ENCODE peak calls at places on chromosomes 2 and 18, in seven cellular contexts. Q is stomach, S is AG09309, X is coronary artery, M is cardiac muscle cell, K is brain microvascular endothelial cell, B is tibial nerve. D is an unnamed sample.

GRCh38 chr2:171811229-171811628 is 82.8 kb downstream of the SLC25A12 start:
- DNase-seq in K (no peak), M (peak; percentile 61), Q (no peak), X (no peak), S (no peak), B (no peak), D (no peak)

GRCh38 chr2:179677148-179677688 is 184.2 kb downstream of the ZNF385B start:
- DNase-seq in K (no peak), X (no peak), S (peak; percentile 40), M (no peak), B (no peak), Q (no peak), D (no peak)

GRCh38 chr2:94872088-94872618 is 923 bp downstream of the TEKT4 start:
- DNase-seq in B (no peak), Q (no peak), X (no peak), S (no peak), M (no peak), K (no peak), D (no peak)

GRCh38 chr2:216698291-216698690 is 2.9 kb upstream of the IGFBP5 start:
- DNase-seq in S (no peak), X (no peak), M (no peak), K (no peak), Q (no peak), B (no peak), D (no peak)

GRCh38 chr2:27765621-27766286 is 5.8 kb upstream of the MRPL33 start:
- DNase-seq in S (no peak), X (no peak), M (peak; percentile 83), B (no peak), Q (peak; percentile 81), K (no peak), D (peak; percentile 33)

GRCh38 chr2:197453914-197454398 is 604 bp downstream of the COQ10B start:
- DNase-seq in S (peak; percentile 80), X (no peak), B (peak; percentile 64), Q (peak; percentile 70), K (no peak), M (no peak), D (no peak)

GRCh38 chr2:46050027-46050426 is 247.2 kb upstream of the EPAS1 start:
- DNase-seq in K (no peak), B (no peak), X (no peak), Q (peak; percentile 56), S (no peak), M (no peak), D (no peak)

GRCh38 chr2:145685323-145686050 is 1165.6 kb upstream of the ZEB2 start:
- DNase-seq in Q (no peak), S (peak; percentile 24), K (no peak), M (peak; percentile 68), B (no peak), X (no peak), D (no peak)

GRCh38 chr18:4807495-4808293 is 352.6 kb upstream of the DLGAP1 start:
- DNase-seq in B (no peak), K (no peak), S (no peak), M (no peak), X (no peak), Q (no peak), D (no peak)

GRCh38 chr18:48676346-48676745 is 137.5 kb downstream of the CTIF start:
- DNase-seq in B (no peak), M (no peak), Q (no peak), K (no peak), X (no peak), S (no peak), D (no peak)

GRCh38 chr18:10120622-10121021 is 206.8 kb downstream of the VAPA start:
- DNase-seq in M (no peak), B (no peak), K (no peak), Q (no peak), S (no peak), X (no peak), D (no peak)

GRCh38 chr2:95760839-95761525 is 169.2 kb downstream of the TRIM43 start:
- DNase-seq in K (peak; percentile 75), X (no peak), B (no peak), Q (no peak), M (peak; percentile 89), S (peak; percentile 46), D (peak; percentile 84)

GRCh38 chr18:35178260-35178659 is 62.6 kb upstream of the ZNF397 start:
- DNase-seq in X (no peak), K (peak; percentile 55), B (no peak), Q (no peak), S (peak; percentile 17), M (peak; percentile 52), D (no peak)

GRCh38 chr2:208031608-208032019 is 6.3 kb upstream of the PLEKHM3 start:
- DNase-seq in M (peak; percentile 62), X (no peak), B (no peak), S (no peak), Q (no peak), K (no peak), D (no peak)

GRCh38 chr2:180000434-180000833 is 6.7 kb downstream of the CWC22 start:
- DNase-seq in K (no peak), M (peak; percentile 37), Q (no peak), S (no peak), B (no peak), X (no peak), D (no peak)

DNA sequence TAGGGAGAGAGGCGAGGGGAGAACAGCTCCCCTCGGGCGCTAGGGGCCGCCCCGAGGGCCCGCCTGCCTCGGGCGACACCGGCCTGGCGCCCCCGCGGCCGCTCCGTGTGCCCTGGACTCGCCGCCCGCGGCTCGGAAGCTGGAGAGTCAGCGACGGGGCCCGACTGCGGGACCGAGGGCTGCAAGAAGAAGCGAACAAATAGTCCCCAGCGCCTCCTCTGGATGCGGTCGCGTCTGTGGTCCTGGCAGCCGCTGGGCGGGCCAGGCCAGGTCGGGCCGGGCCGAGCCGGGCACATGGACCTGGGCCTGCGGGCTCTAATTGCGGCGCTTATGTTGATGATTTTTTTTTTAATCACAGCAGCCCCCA is 270 bp upstream of the HOXD9 start:
- DNase-seq in K (no peak), Q (no peak), S (no peak), X (no peak), M (no peak), B (no peak), D (peak; percentile 82)
- H3K4me3 ChIP-seq in K (no peak overlapping the region), Q (peak overlapping the region; percentile 39), S (peak overlapping the region; percentile 8), X (peak overlapping the region; percentile 75), M (peak overlapping the region; percentile 30), B (peak overlapping the region; percentile 35), D (peak overlapping the region; percentile 49)

DNA sequence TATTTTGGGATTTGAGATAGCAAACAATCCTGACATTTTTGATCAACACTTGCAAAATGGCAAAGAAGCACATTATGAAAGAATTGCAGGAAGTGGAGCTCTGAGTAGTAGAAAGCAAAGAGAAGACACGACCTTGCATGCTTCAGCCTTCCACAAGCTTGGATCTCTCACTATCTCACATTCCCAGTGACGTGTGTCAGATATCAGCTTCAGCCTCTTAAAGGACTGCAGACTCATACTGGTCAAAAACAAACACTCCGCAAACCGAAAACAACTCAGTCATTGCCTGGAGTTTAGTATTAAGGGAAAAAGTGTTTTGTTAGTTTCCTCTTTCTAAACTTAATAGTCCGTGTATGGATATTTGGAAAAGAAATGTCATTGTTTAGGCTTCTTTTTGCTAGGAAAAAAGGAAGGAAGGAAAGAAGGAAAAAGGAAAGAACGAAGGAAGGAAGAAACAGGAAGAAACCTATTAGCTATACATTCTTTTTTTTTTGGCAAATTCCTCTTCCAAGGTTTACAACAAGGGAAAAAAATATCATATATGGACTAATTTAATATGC is 32.6 kb upstream of the SLC40A1 start:
- DNase-seq in B (peak; percentile 20), M (peak; percentile 96), X (no peak), S (peak; percentile 55), K (peak; percentile 98), Q (no peak), D (peak; percentile 65)
- H3K4me3 ChIP-seq in B (peak overlapping the region; percentile 8), M (no peak overlapping the region), X (peak overlapping the region; percentile 65), S (no peak overlapping the region), K (peak overlapping the region; percentile 18), Q (peak overlapping the region; percentile 21), D (peak overlapping the region; percentile 34)

GRCh38 chr18:3715223-3716080 is 265.5 kb downstream of the TGIF1 start:
- DNase-seq in X (no peak), S (no peak), Q (no peak), M (no peak), K (no peak), B (no peak), D (no peak)

GRCh38 chr18:3713166-3713565 is 263.2 kb downstream of the TGIF1 start:
- DNase-seq in Q (no peak), S (no peak), B (no peak), M (peak; percentile 87), X (no peak), K (peak; percentile 24), D (no peak)

GRCh38 chr18:3713708-3714107 is 263.7 kb downstream of the TGIF1 start:
- DNase-seq in B (no peak), X (no peak), K (no peak), M (no peak), Q (no peak), S (no peak), D (no peak)

GRCh38 chr18:3717626-3718025 is 267.7 kb downstream of the TGIF1 start:
- DNase-seq in B (no peak), K (no peak), Q (no peak), X (no peak), M (no peak), S (no peak), D (no peak)

DNA sequence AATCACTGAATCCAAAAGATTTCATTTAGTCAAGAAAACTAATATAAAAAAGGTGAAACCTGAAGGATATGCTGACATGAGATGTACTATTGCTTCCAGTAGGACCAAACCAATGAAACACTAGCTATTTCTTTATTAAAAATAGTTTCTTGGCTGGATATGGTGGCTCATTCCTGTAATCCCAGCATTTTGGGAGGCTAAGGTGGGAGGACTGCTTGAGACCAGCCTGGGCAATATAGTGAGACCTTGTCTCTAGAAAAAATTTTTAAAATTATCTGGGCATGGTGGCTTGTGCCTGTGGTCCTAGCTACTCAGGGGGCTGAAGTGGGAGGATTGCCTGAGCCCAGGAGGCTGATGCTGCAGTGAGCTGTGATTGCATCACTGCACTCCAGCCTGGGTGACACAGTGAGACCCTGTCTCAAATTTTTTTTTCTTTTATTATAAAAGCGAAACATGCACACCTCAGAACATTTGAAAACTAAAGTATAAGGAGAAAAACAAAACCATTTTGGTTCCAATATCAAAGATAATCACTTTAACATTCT is 266.2 kb downstream of the TGIF1 start:
- DNase-seq in Q (no peak), S (no peak), B (no peak), X (no peak), M (no peak), K (no peak), D (no peak)
- H3K4me3 ChIP-seq in Q (no peak overlapping the region), S (no peak overlapping the region), B (no peak overlapping the region), X (no peak overlapping the region), M (no peak overlapping the region), K (no peak overlapping the region), D (no peak overlapping the region)

DNA sequence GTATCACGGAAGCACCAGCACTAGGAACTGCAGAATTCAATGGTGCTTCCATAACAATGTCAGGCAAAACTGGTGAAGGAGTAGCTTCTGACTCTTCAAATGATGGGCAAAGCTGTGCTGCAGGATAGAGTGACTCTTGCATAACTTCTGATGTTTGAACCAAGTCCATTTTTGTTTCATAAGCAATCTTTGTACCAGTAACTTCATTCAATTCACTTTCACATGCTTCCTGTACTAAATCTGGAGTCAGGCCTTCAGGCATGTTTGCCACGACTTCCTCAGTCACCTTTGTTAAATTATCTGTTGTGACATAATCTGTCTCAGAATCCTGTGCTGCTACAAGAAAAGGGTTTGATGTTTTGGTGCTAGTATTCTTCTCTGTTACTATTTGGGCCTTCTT is 24.0 kb downstream of the RTN4 start:
- DNase-seq in X (no peak), B (no peak), S (no peak), K (no peak), Q (no peak), M (peak; percentile 66), D (no peak)
- H3K4me3 ChIP-seq in X (no peak overlapping the region), B (no peak overlapping the region), S (no peak overlapping the region), K (no peak overlapping the region), Q (no peak overlapping the region), M (no peak overlapping the region), D (no peak overlapping the region)

GRCh38 chr2:218896501-218897393 is 16.1 kb downstream of the WNT10A start:
- DNase-seq in B (no peak), S (no peak), X (no peak), Q (peak; percentile 41), M (no peak), K (no peak), D (peak; percentile 47)
- H3K4me3 ChIP-seq in B (no peak overlapping the region), S (no peak overlapping the region), X (peak overlapping the region; percentile 49), Q (peak overlapping the region; percentile 2), M (no peak overlapping the region), K (no peak overlapping the region), D (no peak overlapping the region)

D was measured in SJSA1.